ENCODE peak calls at places on chromosomes 2 and 18, in six cellular contexts. P, T, O, H, F and G are unnamed samples.

GRCh38 chr2:225534697-225535096 is 135.2 kb downstream of the NYAP2 start:
- DNase-seq in H (no peak), F (no peak), P (no peak), O (no peak), T (no peak), G (no peak)

GRCh38 chr18:58195278-58195721 is 151.3 kb downstream of the NEDD4L start:
- DNase-seq in O (peak; percentile 38), T (no peak), F (no peak), H (peak; percentile 41), P (no peak), G (peak; percentile 40)

GRCh38 chr2:168738057-168738456 is 64.4 kb upstream of the NOSTRIN start:
- DNase-seq in O (peak; percentile 15), T (no peak), H (no peak), P (no peak), F (no peak), G (peak; percentile 75)

GRCh38 chr18:35378206-35378795 is 1.2 kb upstream of the ZNF396 start:
- DNase-seq in T (no peak), F (peak; percentile 12), H (no peak), O (no peak), P (no peak), G (peak; percentile 50)

GRCh38 chr2:127229555-127229954 is 9.5 kb upstream of the CYP27C1 start:
- DNase-seq in H (no peak), O (no peak), P (no peak), T (no peak), F (no peak), G (no peak)

GRCh38 chr2:129912066-129912820 is 67.2 kb upstream of the RAB6C start:
- DNase-seq in O (no peak), P (no peak), F (no peak), T (no peak), H (no peak), G (no peak)

GRCh38 chr18:74412106-74412880 is 44.8 kb downstream of the DIPK1C start:
- DNase-seq in F (no peak), P (no peak), O (no peak), T (no peak), H (peak; percentile 84), G (no peak)

GRCh38 chr2:180705551-180705950 is 274.9 kb upstream of the UBE2E3 start:
- DNase-seq in P (no peak), O (no peak), T (no peak), H (no peak), F (no peak), G (peak; percentile 58)

GRCh38 chr18:37487400-37487831 is 78.2 kb downstream of the CELF4 start:
- DNase-seq in H (no peak), O (no peak), T (no peak), P (no peak), F (no peak), G (no peak)

GRCh38 chr2:104109356-104109755 is 744.6 kb upstream of the POU3F3 start:
- DNase-seq in O (no peak), H (no peak), F (no peak), P (no peak), T (no peak), G (no peak)

GRCh38 chr2:111662771-111663470 is 221.1 kb downstream of the ANAPC1 start:
- DNase-seq in F (no peak), O (no peak), T (no peak), H (no peak), P (no peak), G (peak; percentile 62)

GRCh38 chr2:133458280-133458679 is 110.0 kb downstream of the NCKAP5 start:
- DNase-seq in F (no peak), H (no peak), T (no peak), O (peak; percentile 5), P (no peak), G (peak; percentile 91)